ENCODE peak calls at places on chromosomes 12 and 14, in ten cellular contexts. O, L, Z, P, R, D, T, J, V and C are unnamed samples.

GRCh38 chr12:31715283-31715825 is 13.5 kb downstream of the AMN1 start:
- DNase-seq in P (peak; percentile 28), T (no peak), D (no peak), O (no peak), R (no peak), L (no peak), J (no peak), Z (no peak), V (peak; percentile 59), C (no peak)

GRCh38 chr12:89529738-89530137 is 3.9 kb upstream of the POC1B start:
- DNase-seq in O (peak; percentile 66), L (peak; percentile 55), J (no peak), R (no peak), D (no peak), P (no peak), T (peak; percentile 54), Z (no peak), V (peak; percentile 63), C (no peak)

GRCh38 chr14:37864861-37865718 is 269.7 kb downstream of the TTC6 start:
- DNase-seq in D (no peak), Z (no peak), V (no peak), T (peak; percentile 65), L (peak; percentile 15), O (no peak), J (no peak), R (no peak), P (no peak), C (no peak)

GRCh38 chr12:107126688-107127481 is 33.5 kb upstream of the CRY1 start:
- DNase-seq in L (peak; percentile 22), J (no peak), Z (no peak), O (no peak), R (no peak), D (no peak), P (peak; percentile 11), T (peak; percentile 28), V (no peak), C (no peak)

GRCh38 chr14:25274529-25274928 is 224.6 kb upstream of the STXBP6 start:
- DNase-seq in J (no peak), Z (no peak), D (no peak), P (no peak), T (no peak), V (no peak), O (no peak), L (no peak), R (no peak), C (no peak)

GRCh38 chr12:22272596-22272995 is 61.9 kb downstream of the ST8SIA1 start:
- DNase-seq in L (no peak), R (no peak), J (no peak), P (no peak), O (no peak), Z (no peak), V (no peak), T (no peak), D (no peak), C (no peak)

GRCh38 chr12:132700212-132700913 is 10.3 kb upstream of the PGAM5 start:
- DNase-seq in D (no peak), V (no peak), T (peak; percentile 55), R (no peak), O (no peak), Z (no peak), L (no peak), J (no peak), P (no peak), C (no peak)

GRCh38 chr14:56400426-56400825 is 179.2 kb upstream of the TMEM260 start:
- DNase-seq in T (no peak), V (no peak), P (no peak), R (no peak), O (no peak), D (no peak), L (no peak), J (no peak), Z (no peak), C (no peak)

GRCh38 chr12:132267873-132268272 is 61.5 kb downstream of the GALNT9 start:
- DNase-seq in O (no peak), Z (no peak), R (no peak), J (no peak), L (no peak), T (no peak), P (no peak), V (no peak), D (no peak), C (no peak)

GRCh38 chr14:65470404-65470880 is 57.9 kb downstream of the FUT8 start:
- DNase-seq in T (no peak), L (no peak), Z (no peak), O (no peak), R (no peak), V (peak; percentile 32), P (no peak), J (no peak), D (no peak), C (no peak)

GRCh38 chr14:77882631-77883030 is 82.7 kb downstream of the ADCK1 start:
- DNase-seq in R (no peak), T (no peak), D (no peak), O (no peak), L (no peak), Z (no peak), P (no peak), J (no peak), V (no peak), C (no peak)

GRCh38 chr14:53411110-53411509 is 258.0 kb upstream of the DDHD1 start:
- DNase-seq in O (no peak), P (no peak), J (no peak), V (no peak), L (no peak), R (no peak), Z (no peak), T (no peak), D (no peak), C (no peak)

GRCh38 chr12:113479578-113480335 is 8.1 kb upstream of the LHX5 start:
- DNase-seq in V (peak; percentile 69), D (peak; percentile 84), Z (no peak), P (no peak), O (no peak), J (peak; percentile 69), R (no peak), T (peak; percentile 24), L (peak; percentile 63), C (peak; percentile 90)

GRCh38 chr12:8912910-8913309 is 1.4 kb upstream of the PHC1 start:
- DNase-seq in P (peak; percentile 85), L (peak; percentile 50), Z (no peak), D (peak; percentile 7), J (no peak), V (no peak), T (peak; percentile 11), O (peak; percentile 36), R (no peak), C (no peak)
- TF ChIP-seq CTCF in P (peak; percentile 51), L (no peak), Z (no peak), D (peak; percentile 50), J (no peak), V (no peak), T (no peak), O (no peak), R (no peak), C (peak; percentile 57)

DNA sequence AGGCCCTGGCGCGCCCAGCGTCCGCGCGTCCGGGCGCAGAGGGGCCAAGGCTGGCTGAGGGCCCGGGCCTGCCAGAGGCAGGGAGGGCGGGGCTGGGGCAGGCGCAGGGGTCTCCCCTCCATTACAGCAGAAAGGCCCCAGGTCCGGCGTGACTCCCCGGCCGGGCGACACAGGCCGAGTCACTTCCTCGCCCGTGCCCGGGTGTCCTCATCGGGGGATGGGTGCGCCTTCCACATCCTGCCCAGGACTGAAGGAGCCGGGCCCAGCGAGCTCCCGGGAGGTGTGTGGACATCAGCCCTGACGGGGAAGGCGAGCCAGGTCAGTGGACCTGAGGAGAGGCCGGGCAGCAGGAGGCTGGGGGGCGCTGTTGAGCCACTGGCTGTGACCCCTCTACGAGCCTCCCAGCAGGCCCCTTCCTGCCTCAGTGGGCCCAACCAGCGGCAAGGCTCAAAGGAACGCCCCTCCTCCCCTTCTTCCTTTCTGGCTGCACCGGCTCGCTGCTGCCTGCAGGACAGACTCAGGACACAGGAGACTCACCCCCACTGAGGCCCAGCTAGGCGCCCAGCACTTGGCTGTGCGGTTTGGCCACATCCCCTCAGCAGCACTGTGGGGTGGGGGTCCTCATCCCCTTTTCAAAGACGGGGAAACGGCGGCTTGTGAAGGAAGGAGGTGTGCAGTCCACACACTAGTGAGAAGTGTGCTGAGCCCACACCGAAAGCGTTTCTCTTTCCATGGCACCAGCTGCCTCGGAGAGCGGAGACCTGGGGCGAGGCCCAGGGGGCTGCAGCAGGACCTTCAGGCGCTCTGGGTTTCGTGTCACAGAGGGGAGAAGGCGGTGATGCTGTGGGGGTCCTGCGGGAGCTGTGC is 606 bp downstream of the TNFAIP2 start:
- DNase-seq in J (no peak), O (no peak), V (peak; percentile 67), R (peak; percentile 56), T (no peak), Z (peak; percentile 78), L (no peak), D (peak; percentile 62), P (peak; percentile 76), C (peak; percentile 14)
- TF ChIP-seq CTCF in J (peak; percentile 49), O (peak; percentile 58), V (no peak), R (no peak), T (peak; percentile 25), Z (peak; percentile 45), L (peak; percentile 32), D (peak; percentile 50), P (peak; percentile 82), C (peak; percentile 18)

GRCh38 chr12:7171854-7172253 is 17.6 kb upstream of the PEX5 start:
- DNase-seq in O (no peak), J (no peak), R (no peak), Z (no peak), P (no peak), L (no peak), V (no peak), D (no peak), T (no peak), C (no peak)
- TF ChIP-seq CTCF in O (no peak), J (no peak), R (no peak), Z (no peak), P (no peak), L (no peak), V (no peak), D (no peak), T (no peak), C (no peak)

GRCh38 chr12:6363330-6364036 is 11.9 kb downstream of the SCNN1A start:
- DNase-seq in O (peak; percentile 97), V (peak; percentile 87), T (peak; percentile 61), P (peak; percentile 86), R (no peak), L (peak; percentile 77), Z (peak; percentile 86), D (peak; percentile 73), J (peak; percentile 89), C (no peak)
- TF ChIP-seq CTCF in O (peak; percentile 18), V (no peak), T (no peak), P (no peak), R (no peak), L (no peak), Z (no peak), D (no peak), J (no peak), C (no peak)

GRCh38 chr14:51093371-51094281 is 1.3 kb downstream of the TRIM9 start:
- DNase-seq in P (no peak), V (peak; percentile 70), O (peak; percentile 76), Z (no peak), R (no peak), L (no peak), J (no peak), T (no peak), D (peak; percentile 35), C (no peak)
- TF ChIP-seq CTCF in P (no peak), V (peak; percentile 45), O (peak; percentile 77), Z (no peak), R (no peak), L (peak; percentile 22), J (no peak), T (no peak), D (no peak), C (no peak)